ENCODE peak calls at places on chromosomes 12 and 14, in ten cellular contexts. D is M059J; S is lower leg skin; G is Right ventricle myocardium superior; Y is stimulated activated CD8-positive, alpha-beta memory T cell treated with anti-CD3 and anti-CD28 coated beads, Interleukin-7, amount 100 ng/mL, for 48 hours; X is left colon; K is stimulated activated CD4-positive, alpha-beta T cell treated with anti-CD3 and anti-CD28 coated beads, Interleukin-4, amount 100 ng/mL, for 48 hours; C is GM12865; P is T-helper 9 cell; Q is activated CD8-positive, alpha-beta T cell treated with anti-CD3 and anti-CD28 coated beads, Interleukin-2, amount 10 ng/mL, durations not matched to agents 7 days and 5 days. L is an unnamed sample.

GRCh38 chr12:114729731-114730130 is 45.8 kb upstream of the TBX3 start:
- DNase-seq in D (peak), S (no peak), G (no peak), Y (no peak), X (no peak), K (no peak), C (no peak), P (no peak), Q (no peak), L (no peak)

GRCh38 chr12:1932264-1932777 is 13.9 kb upstream of the CACNA2D4 start:
- DNase-seq in D (peak), S (peak), G (peak), Y (no peak), X (peak), K (no peak), C (peak), P (no peak), Q (no peak), L (peak)

GRCh38 chr12:58176296-58176869 is 235.0 kb downstream of the ATP23 start:
- DNase-seq in D (peak), S (no peak), G (no peak), Y (no peak), X (no peak), K (no peak), C (peak), P (no peak), Q (peak), L (no peak)

GRCh38 chr12:70645494-70646317 is 8.5 kb upstream of the PTPRB start:
- DNase-seq in D (peak), S (peak), G (peak), Y (no peak), X (peak), K (no peak), C (no peak), P (no peak), Q (peak), L (peak)

GRCh38 chr14:57493467-57494181 is at the start of gene CCDC198:
- DNase-seq in D (peak), S (no peak), G (no peak), Y (no peak), X (no peak), K (no peak), C (no peak), P (no peak), Q (peak), L (no peak)

GRCh38 chr12:5309654-5310053 is 122.3 kb upstream of the NTF3 start:
- DNase-seq in D (no peak), S (peak), G (peak), Y (no peak), X (no peak), K (no peak), C (no peak), P (no peak), Q (no peak), L (peak)

GRCh38 chr14:29749327-29749726 is 178.3 kb downstream of the PRKD1 start:
- DNase-seq in D (peak), S (no peak), G (no peak), Y (no peak), X (no peak), K (no peak), C (no peak), P (no peak), Q (no peak), L (no peak)

GRCh38 chr14:73261520-73262426 is 24.5 kb downstream of the PAPLN start:
- DNase-seq in D (no peak), S (peak), G (no peak), Y (no peak), X (no peak), K (no peak), C (no peak), P (no peak), Q (no peak), L (no peak)

GRCh38 chr12:101939856-101940265 is 62.5 kb downstream of the DRAM1 start:
- DNase-seq in D (peak), S (no peak), G (no peak), Y (no peak), X (peak), K (peak), C (peak), P (peak), Q (peak), L (peak)

GRCh38 chr14:64253672-64254071 is 40.5 kb downstream of the ESR2 start:
- DNase-seq in D (peak), S (no peak), G (no peak), Y (no peak), X (no peak), K (no peak), C (no peak), P (no peak), Q (no peak), L (no peak)

GRCh38 chr12:13455765-13456164 is 259.2 kb downstream of the EMP1 start:
- DNase-seq in D (no peak), S (no peak), G (no peak), Y (no peak), X (no peak), K (no peak), C (no peak), P (no peak), Q (no peak), L (no peak)

GRCh38 chr14:22883191-22883976 is at the start of gene REM2:
- DNase-seq in D (no peak), S (no peak), G (no peak), Y (no peak), X (no peak), K (no peak), C (no peak), P (no peak), Q (no peak), L (no peak)

GRCh38 chr12:120490833-120491512 is 4.9 kb upstream of the DYNLL1 start:
- DNase-seq in D (no peak), S (no peak), G (peak), Y (no peak), X (no peak), K (no peak), C (no peak), P (no peak), Q (no peak), L (no peak)

GRCh38 chr12:116520801-116521471 is 38.2 kb upstream of the MAP1LC3B2 start:
- DNase-seq in D (peak), S (peak), G (no peak), Y (no peak), X (no peak), K (no peak), C (no peak), P (no peak), Q (peak), L (no peak)

GRCh38 chr12:88258396-88258795 is 116.3 kb downstream of the TMTC3 start:
- DNase-seq in D (no peak), S (no peak), G (no peak), Y (no peak), X (no peak), K (no peak), C (no peak), P (no peak), Q (no peak), L (no peak)

GRCh38 chr14:96126339-96126770 is 78.3 kb upstream of the BDKRB2 start:
- DNase-seq in D (peak), S (no peak), G (no peak), Y (no peak), X (no peak), K (no peak), C (peak), P (peak), Q (peak), L (no peak)

GRCh38 chr14:23025181-23025788 is 9.4 kb downstream of the PSMB5 start:
- DNase-seq in D (no peak), S (no peak), G (no peak), Y (no peak), X (no peak), K (no peak), C (no peak), P (no peak), Q (no peak), L (no peak)

GRCh38 chr12:24551368-24551767 is 397.5 kb downstream of the BCAT1 start:
- DNase-seq in D (peak), S (no peak), G (no peak), Y (no peak), X (no peak), K (no peak), C (no peak), P (no peak), Q (no peak), L (no peak)